ENCODE peak calls at places on chromosomes 7 and 10, in five cellular contexts. F, K, M, S and P are unnamed samples.

GRCh38 chr10:106189254-106189653 is 975.3 kb downstream of the SORCS1 start:
- DNase-seq in K (peak), S (peak), F (no peak), M (peak), P (peak)

GRCh38 chr10:29304259-29305030 is 15.6 kb downstream of the LYZL1 start:
- DNase-seq in K (peak), S (peak), F (peak), M (peak), P (peak)

GRCh38 chr7:113891828-113892227 is 27.0 kb downstream of the PPP1R3A start:
- DNase-seq in S (no peak), M (no peak), F (no peak), K (no peak), P (no peak)

GRCh38 chr10:120507651-120508050 is 50.6 kb downstream of the PLPP4 start:
- DNase-seq in K (no peak), M (no peak), S (no peak), F (no peak), P (no peak)

GRCh38 chr10:80612261-80612660 is 74.6 kb downstream of the SH2D4B start:
- DNase-seq in S (no peak), F (no peak), M (no peak), K (no peak), P (no peak)

GRCh38 chr7:49789736-49790135 is 16.3 kb downstream of the VWC2 start:
- DNase-seq in S (no peak), M (no peak), F (no peak), K (no peak), P (no peak)

GRCh38 chr7:46716926-46717325 is 795.9 kb upstream of the IGFBP3 start:
- DNase-seq in F (no peak), K (no peak), M (no peak), S (no peak), P (no peak)

GRCh38 chr10:104231784-104232612 is at the start of gene CFAP43:
- DNase-seq in S (peak), M (peak), K (peak), F (peak), P (peak)

GRCh38 chr7:93092757-93093370 is 24.9 kb downstream of the SAMD9 start:
- DNase-seq in M (no peak), K (no peak), F (no peak), S (no peak), P (peak)

GRCh38 chr7:2929321-2930201 is 85.5 kb upstream of the GNA12 start:
- DNase-seq in F (no peak), K (peak), S (no peak), M (no peak), P (no peak)

GRCh38 chr10:65090991-65091390 is 1569.8 kb downstream of the REEP3 start:
- DNase-seq in F (no peak), K (no peak), M (no peak), S (no peak), P (no peak)
- H2AFZ ChIP-seq in F (no peak), K (no peak), M (no peak), S (no peak), P (no peak)

DNA sequence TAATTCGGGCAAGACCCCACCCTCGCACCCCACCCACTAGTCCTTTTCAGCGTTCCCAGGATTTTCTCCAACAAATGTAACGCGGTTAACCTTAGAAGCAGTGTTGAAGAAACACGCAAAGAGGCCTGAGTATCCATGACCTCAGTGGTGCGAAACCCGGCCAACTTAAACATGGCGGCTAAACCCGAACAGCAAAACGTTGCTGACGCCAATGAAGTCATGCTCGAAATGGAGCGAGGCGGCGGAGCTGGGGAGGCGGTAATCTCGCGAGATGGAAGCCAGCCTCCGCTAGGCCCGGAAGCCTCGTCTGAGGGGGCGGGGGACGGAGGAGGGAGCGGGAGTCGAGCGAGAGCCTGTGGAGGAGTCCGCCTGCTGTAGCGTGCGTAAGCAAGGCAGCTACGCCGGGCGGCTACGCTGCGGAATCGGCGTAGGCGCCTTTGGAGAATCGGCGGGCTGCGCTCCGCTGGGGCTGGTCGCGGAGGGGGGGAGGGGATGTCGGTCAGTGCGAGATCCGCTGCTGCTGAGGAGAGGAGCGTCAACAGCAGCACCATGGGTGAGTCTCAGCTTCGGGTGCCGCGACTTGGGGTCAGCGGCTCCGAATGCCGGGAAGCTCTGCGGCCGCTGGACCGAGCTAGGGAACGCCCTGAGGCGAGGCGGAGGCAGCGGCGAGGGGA is at the start of gene SEPTIN7:
- DNase-seq in M (peak), F (peak), S (peak), K (peak), P (peak)
- H2BK120ac ChIP-seq in M (no peak), F (peak), S (peak), K (peak), P (peak)

GRCh38 chr10:93865794-93866193 is 28.0 kb upstream of the SLC35G1 start:
- DNase-seq in K (no peak), S (no peak), M (no peak), F (no peak), P (no peak)
- H2BK12ac ChIP-seq in K (no peak), S (no peak), M (no peak), F (no peak), P (no peak)

DNA sequence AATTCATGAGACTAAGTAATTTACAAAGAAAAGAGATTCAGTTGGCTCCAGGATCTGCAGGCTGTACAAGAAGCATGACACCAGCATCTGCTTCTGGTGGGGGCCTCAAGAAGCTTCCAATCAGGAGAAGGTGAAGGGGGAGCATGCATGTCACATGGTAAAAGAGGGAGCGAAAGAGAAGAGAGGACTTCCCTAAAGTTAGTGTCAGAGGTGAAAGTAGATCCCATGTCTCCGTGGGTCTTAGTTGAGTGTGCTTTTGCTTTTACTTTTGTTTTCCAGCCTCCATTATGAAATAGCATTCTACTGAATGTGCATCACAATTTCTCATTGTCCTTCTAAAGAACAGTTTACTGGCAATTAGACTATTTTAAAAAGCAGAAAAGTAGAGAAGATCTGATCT is 213.6 kb upstream of the FZD1 start:
- DNase-seq in K (no peak), F (no peak), M (no peak), S (no peak), P (peak)
- H2AFZ ChIP-seq in K (no peak), F (no peak), M (no peak), S (no peak), P (no peak)

DNA sequence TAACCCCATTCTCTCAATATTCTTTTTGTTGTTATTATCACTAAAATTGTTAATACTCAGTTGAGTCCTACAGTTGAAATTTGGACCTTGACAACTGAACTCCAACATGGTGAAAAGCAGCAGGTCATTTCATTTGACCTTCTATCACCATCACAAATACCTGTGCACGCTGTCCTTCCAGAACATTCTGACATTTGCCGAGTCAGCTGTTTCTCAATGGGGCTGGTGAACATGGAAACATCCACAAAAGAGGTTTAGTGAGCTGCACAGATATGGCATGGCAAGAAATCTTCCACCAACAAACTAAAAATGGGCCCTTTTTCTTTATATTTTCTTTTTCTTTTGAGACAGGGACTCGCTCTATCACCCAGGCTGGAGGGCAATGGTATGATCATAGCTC is 169.7 kb downstream of the ZNF438 start:
- DNase-seq in M (no peak), K (no peak), S (no peak), F (no peak), P (no peak)
- H2BK120ac ChIP-seq in M (no peak), K (no peak), S (no peak), F (no peak), P (peak)

GRCh38 chr7:119937745-119938144 is 335.2 kb upstream of the KCND2 start:
- DNase-seq in F (no peak), S (no peak), K (no peak), M (no peak), P (no peak)
- H2BK12ac ChIP-seq in F (no peak), S (no peak), K (no peak), M (no peak), P (no peak)